ENCODE peak calls at places on chromosome 17, in four cellular contexts. D is right lobe of liver, G is OCI-LY7, E is suprapubic skin. W is an unnamed sample. For H3K9me3, the result is how much of the 10 kb centered on the place peaks cover.

GRCh38 chr17:73342549-73343167 is 30.9 kb upstream of the CDC42EP4 start:
- DNase-seq in G (no peak), D (no peak), E (no peak), W (no peak)

GRCh38 chr17:83015511-83015910 is 63.9 kb upstream of the METRNL start:
- DNase-seq in G (no peak), E (no peak), D (no peak), W (peak)

GRCh38 chr17:45341389-45342158 is 24.8 kb upstream of the MAP3K14 start:
- DNase-seq in D (peak), E (no peak), G (no peak), W (peak)

GRCh38 chr17:40772101-40772500 is at the start of gene KRT26:
- DNase-seq in E (no peak), D (no peak), G (no peak), W (no peak)

GRCh38 chr17:28738680-28739384 is 5.0 kb upstream of the TRAF4 start:
- DNase-seq in G (peak), E (no peak), D (no peak), W (no peak)

GRCh38 chr17:80365001-80365965 is 49.7 kb upstream of the ENDOV start:
- DNase-seq in G (no peak), E (no peak), D (peak), W (peak)

GRCh38 chr17:27568811-27569210 is 62.2 kb upstream of the LGALS9 start:
- DNase-seq in D (no peak), G (no peak), E (no peak), W (no peak)

GRCh38 chr17:7857724-7858486 is at the start of gene CYB5D1:
- DNase-seq in E (peak), G (peak), D (peak), W (peak)

GRCh38 chr17:56842577-56842976 is 8.6 kb downstream of the DGKE start:
- DNase-seq in D (no peak), G (no peak), E (no peak), W (no peak)

GRCh38 chr17:34151081-34151480 is 104.0 kb upstream of the CCL2 start:
- DNase-seq in D (no peak), E (no peak), G (no peak), W (no peak)

GRCh38 chr17:19275457-19276082 is 38.4 kb downstream of the EPN2 start:
- DNase-seq in G (no peak), D (no peak), E (no peak), W (no peak)

GRCh38 chr17:67431210-67432015 is 54.3 kb downstream of the PITPNC1 start:
- DNase-seq in D (no peak), E (no peak), G (no peak), W (peak)

GRCh38 chr17:31724026-31724425 is 135.0 kb downstream of the COPRS start:
- DNase-seq in D (no peak), G (no peak), E (peak), W (no peak)

GRCh38 chr17:2337152-2337810 is at the start of gene SGSM2:
- DNase-seq in D (peak), E (no peak), G (peak), W (peak)

GRCh38 chr17:29069526-29070041 is 26.6 kb downstream of the PIPOX start:
- DNase-seq in D (no peak), E (no peak), G (no peak), W (no peak)

GRCh38 chr17:81672504-81672903 is 6.0 kb downstream of the CCDC137 start:
- DNase-seq in G (no peak), D (no peak), E (no peak), W (peak)

GRCh38 chr17:81436294-81436849 is 41.1 kb downstream of the BAHCC1 start:
- DNase-seq in E (no peak), G (no peak), D (no peak), W (no peak)

GRCh38 chr17:6893382-6894205 is 62.1 kb upstream of the TEKT1 start:
- DNase-seq in G (no peak), D (no peak), E (no peak), W (no peak)

GRCh38 chr17:48492401-48493298 is 38.2 kb downstream of the HOXB1 start:
- DNase-seq in G (no peak), D (peak), E (peak), W (no peak)

GRCh38 chr17:46772013-46772878 is 46.2 kb downstream of the WNT3 start:
- DNase-seq in E (no peak), D (peak), G (no peak), W (no peak)

GRCh38 chr17:1029912-1030656 is 33.2 kb downstream of the TIMM22 start:
- DNase-seq in D (no peak), G (no peak), E (no peak), W (no peak)

GRCh38 chr17:75661531-75661930 is 5.4 kb downstream of the RECQL5 start:
- DNase-seq in G (no peak), E (no peak), D (peak), W (no peak)

GRCh38 chr17:79916991-79917901 is 78.0 kb upstream of the CBX4 start:
- DNase-seq in D (peak), G (no peak), E (no peak), W (no peak)

GRCh38 chr17:63700528-63701441 is 860 bp upstream of the LIMD2 start:
- DNase-seq in G (peak), D (peak), E (no peak), W (no peak)

GRCh38 chr17:82051776-82052637 is at the start of the genes GPS1 and RFNG:
- DNase-seq in D (peak), E (no peak), G (peak), W (no peak)

GRCh38 chr17:74210191-74211140 is 2.9 kb upstream of the TTYH2 start:
- DNase-seq in D (no peak), G (peak), E (no peak), W (no peak)

GRCh38 chr17:34669511-34669910 is 90.1 kb downstream of the TMEM132E start:
- DNase-seq in E (no peak), G (no peak), D (no peak), W (no peak)

GRCh38 chr17:51000835-51001638 is 119.6 kb downstream of the SPAG9 start:
- DNase-seq in G (peak), D (no peak), E (no peak), W (no peak)

GRCh38 chr17:50352072-50352692 is 6.3 kb downstream of the XYLT2 start:
- DNase-seq in D (no peak), E (peak), G (no peak), W (no peak)

GRCh38 chr17:39704821-39705551 is 5.1 kb downstream of the ERBB2 start:
- DNase-seq in E (no peak), G (no peak), D (no peak), W (no peak)

GRCh38 chr17:22459331-22459952 is 767.1 kb downstream of the KCNJ18 start:
- DNase-seq in E (no peak), G (no peak), D (no peak), W (no peak)

GRCh38 chr17:22460461-22461063 is 768.2 kb downstream of the KCNJ18 start:
- DNase-seq in G (no peak), D (no peak), E (no peak), W (no peak)

GRCh38 chr17:22461460-22462145 is 769.3 kb downstream of the KCNJ18 start:
- DNase-seq in E (no peak), G (no peak), D (no peak), W (no peak)

GRCh38 chr17:22462461-22462860 is 770.1 kb downstream of the KCNJ18 start:
- DNase-seq in D (no peak), G (no peak), E (no peak), W (no peak)

DNA sequence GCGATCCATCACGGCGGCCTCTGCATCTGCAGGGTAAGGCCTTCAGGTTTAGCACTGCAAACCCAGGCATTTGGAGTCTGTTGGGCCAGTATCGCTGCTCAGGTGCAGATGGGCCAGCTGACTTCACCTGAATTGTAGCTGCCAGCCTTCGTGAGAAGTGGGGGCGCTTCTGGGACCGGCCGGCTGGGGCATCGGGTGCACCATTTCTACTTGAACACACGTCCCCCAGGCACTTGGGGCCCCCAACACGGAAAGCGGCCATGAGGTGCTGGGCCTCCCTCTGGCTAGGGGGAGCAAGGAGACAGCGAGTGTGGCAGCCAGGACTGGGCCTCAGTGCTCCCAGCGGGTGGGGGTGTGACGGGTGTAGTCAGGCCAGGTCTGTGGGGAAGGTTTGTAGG is 767.6 kb downstream of the KCNJ18 start:
- DNase-seq in E (no peak), G (no peak), D (no peak), W (no peak)
- H3K9me3 ChIP-seq in E (under half), G (under half), D (under half), W (under half)

GRCh38 chr17:4590981-4591453 is 6.7 kb downstream of the SMTNL2 start:
- DNase-seq in D (no peak), E (no peak), G (no peak), W (no peak)

GRCh38 chr17:4592240-4593005 is 8.1 kb downstream of the SMTNL2 start:
- DNase-seq in E (no peak), G (no peak), D (no peak), W (no peak)

GRCh38 chr17:4594406-4595349 is 10.3 kb downstream of the SMTNL2 start:
- DNase-seq in E (no peak), D (no peak), G (peak), W (no peak)

GRCh38 chr17:4591529-4591928 is 7.2 kb downstream of the SMTNL2 start:
- DNase-seq in D (no peak), E (no peak), G (no peak), W (no peak)

GRCh38 chr17:4593021-4593797 is 8.9 kb downstream of the SMTNL2 start:
- DNase-seq in G (no peak), D (no peak), E (no peak), W (no peak)
- H3K9me3 ChIP-seq in G (under half), D (under half), E (under half), W (under half)

DNA sequence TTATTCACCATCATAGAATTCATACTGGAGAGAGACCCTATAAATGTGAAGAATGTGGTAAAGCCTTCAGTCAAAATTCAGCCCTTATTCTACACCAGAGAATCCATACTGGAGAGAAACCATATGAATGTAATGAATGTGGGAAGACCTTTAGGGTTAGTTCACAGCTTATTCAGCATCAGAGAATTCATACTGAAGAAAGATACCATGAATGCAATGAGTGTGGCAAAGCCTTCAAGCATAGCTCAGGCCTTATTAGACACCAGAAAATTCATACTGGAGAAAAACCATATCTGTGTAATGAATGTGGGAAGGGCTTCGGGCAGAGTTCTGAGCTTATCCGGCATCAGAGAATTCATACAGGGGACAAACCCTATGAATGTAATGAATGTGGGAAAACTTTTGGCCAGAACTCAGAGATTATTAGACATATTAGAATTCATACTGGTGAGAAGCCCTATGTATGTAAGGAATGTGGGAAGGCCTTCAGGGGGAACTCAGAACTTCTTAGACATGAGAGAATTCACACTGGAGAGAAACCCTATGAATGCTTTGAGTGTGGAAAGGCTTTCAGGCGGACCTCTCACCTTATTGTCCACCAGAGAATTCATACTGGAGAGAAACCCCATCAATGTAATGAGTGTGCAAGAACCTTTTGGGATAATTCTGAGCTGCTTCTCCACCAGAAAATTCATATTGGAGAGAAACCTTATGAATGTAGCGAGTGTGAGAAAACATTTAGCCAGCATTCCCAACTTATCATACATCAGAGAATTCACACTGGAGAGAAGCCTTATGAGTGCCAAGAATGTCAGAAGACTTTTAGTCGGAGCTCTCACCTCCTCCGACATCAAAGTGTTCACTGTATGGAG is 14.1 kb downstream of the ZFP3 start:
- DNase-seq in E (no peak), D (no peak), G (no peak), W (no peak)
- H3K9me3 ChIP-seq in E (half or more), D (half or more), G (half or more), W (under half)

GRCh38 chr17:16623282-16623681 is 30.4 kb downstream of the ZNF624 start:
- DNase-seq in G (peak), D (no peak), E (no peak), W (no peak)
- H3K9me3 ChIP-seq in G (half or more), D (under half), E (under half), W (under half)

DNA sequence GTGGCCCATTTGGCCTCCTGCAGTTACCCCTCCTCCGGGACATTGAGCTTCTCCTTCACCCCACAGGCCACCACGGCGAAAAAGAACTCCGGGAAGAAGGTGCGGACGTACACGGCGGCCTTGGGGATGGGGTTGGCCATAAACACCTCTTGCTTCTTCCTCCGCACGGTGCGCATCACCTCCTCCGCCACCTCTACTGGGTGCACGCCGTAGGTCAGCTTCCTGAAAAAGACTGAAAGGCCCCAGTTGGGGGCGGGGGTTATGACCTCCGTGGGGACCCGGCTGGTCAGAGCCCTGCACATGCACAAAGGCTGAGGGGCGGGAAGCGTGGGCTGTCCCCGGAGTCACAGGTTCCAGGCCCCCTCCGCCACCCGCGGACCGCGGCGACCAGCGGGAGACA is 19.9 kb downstream of the DHRS7C start:
- DNase-seq in E (no peak), D (no peak), G (no peak), W (no peak)
- H3K9me3 ChIP-seq in E (under half), D (under half), G (under half), W (under half)

W was measured in RWPE2.